ENCODE peak calls at places on chromosomes 5 and 9, in nine cellular contexts. G is activated naive CD4-positive, alpha-beta T cell; B is breast epithelium; I is body of pancreas; C is amniotic stem cell; A is HS-5; M is NCI-H2081; K is RCC 7860; D is epithelial cell of esophagus. W is an unnamed sample.

GRCh38 chr5:133801431-133801830 is 167.0 kb downstream of the C5orf15 start:
- DNase-seq in G (no peak), B (no peak), I (no peak), C (no peak), A (no peak), M (no peak), K (no peak), D (no peak), W (no peak)

GRCh38 chr5:135887447-135887864 is 8.2 kb downstream of the IL9 start:
- DNase-seq in G (no peak), B (peak), I (peak), C (peak), A (peak), M (peak), K (peak), D (peak), W (peak)

GRCh38 chr5:81233080-81233634 is at the start of gene CKMT2:
- DNase-seq in G (no peak), B (peak), I (peak), C (no peak), A (no peak), M (no peak), K (no peak), D (peak), W (no peak)

GRCh38 chr9:14616188-14616982 is 76.8 kb downstream of the ZDHHC21 start:
- DNase-seq in G (no peak), B (no peak), I (peak), C (peak), A (peak), M (peak), K (peak), D (peak), W (peak)

GRCh38 chr5:177194278-177194677 is 60.7 kb downstream of the NSD1 start:
- DNase-seq in G (no peak), B (no peak), I (no peak), C (peak), A (peak), M (no peak), K (peak), D (peak), W (no peak)

GRCh38 chr5:167723254-167723871 is 568.1 kb upstream of the WWC1 start:
- DNase-seq in G (peak), B (peak), I (peak), C (peak), A (peak), M (peak), K (peak), D (peak), W (no peak)

GRCh38 chr5:150458819-150459557 is 9.4 kb upstream of the RPS14 start:
- DNase-seq in G (peak), B (peak), I (peak), C (no peak), A (no peak), M (peak), K (peak), D (peak), W (peak)

GRCh38 chr5:13945271-13945670 is 783 bp upstream of the DNAH5 start:
- DNase-seq in G (no peak), B (no peak), I (no peak), C (no peak), A (no peak), M (no peak), K (no peak), D (no peak), W (no peak)

GRCh38 chr9:123544007-123544827 is 188.2 kb downstream of the CRB2 start:
- DNase-seq in G (no peak), B (no peak), I (no peak), C (no peak), A (no peak), M (peak), K (peak), D (peak), W (no peak)

GRCh38 chr5:61866930-61867329 is 439.1 kb upstream of the KIF2A start:
- DNase-seq in G (no peak), B (no peak), I (no peak), C (no peak), A (peak), M (no peak), K (peak), D (peak), W (peak)

GRCh38 chr9:137077010-137077747 is at the start of gene UAP1L1:
- DNase-seq in G (no peak), B (no peak), I (peak), C (no peak), A (no peak), M (peak), K (peak), D (peak), W (peak)

GRCh38 chr9:85514256-85514655 is 227.5 kb downstream of the AGTPBP1 start:
- DNase-seq in G (no peak), B (no peak), I (no peak), C (no peak), A (no peak), M (no peak), K (no peak), D (peak), W (no peak)

GRCh38 chr5:132816554-132816953 is 3.5 kb downstream of the SOWAHA start:
- DNase-seq in G (no peak), B (no peak), I (no peak), C (no peak), A (no peak), M (no peak), K (no peak), D (no peak), W (no peak)

GRCh38 chr5:108727639-108728565 is 19.8 kb upstream of the FER start:
- DNase-seq in G (peak), B (peak), I (peak), C (peak), A (peak), M (peak), K (peak), D (peak), W (peak)

GRCh38 chr5:22471154-22471553 is 382.0 kb downstream of the CDH12 start:
- DNase-seq in G (no peak), B (no peak), I (no peak), C (no peak), A (no peak), M (no peak), K (no peak), D (peak), W (no peak)

GRCh38 chr5:171913987-171914273 is 92.5 kb downstream of the FBXW11 start:
- DNase-seq in G (no peak), B (no peak), I (no peak), C (no peak), A (no peak), M (no peak), K (no peak), D (no peak), W (no peak)

GRCh38 chr5:79202076-79202475 is 33.9 kb upstream of the JMY start:
- DNase-seq in G (no peak), B (no peak), I (no peak), C (no peak), A (peak), M (no peak), K (peak), D (peak), W (no peak)

GRCh38 chr5:133265720-133266575 is 214.1 kb downstream of the HSPA4 start:
- DNase-seq in G (no peak), B (no peak), I (no peak), C (no peak), A (no peak), M (no peak), K (no peak), D (no peak), W (peak)

GRCh38 chr5:81355291-81356251 is 38.4 kb downstream of the ACOT12 start:
- DNase-seq in G (no peak), B (no peak), I (no peak), C (no peak), A (no peak), M (no peak), K (no peak), D (no peak), W (no peak)

GRCh38 chr5:38518341-38518740 is 38.1 kb downstream of the LIFR start:
- DNase-seq in G (no peak), B (no peak), I (no peak), C (no peak), A (no peak), M (no peak), K (no peak), D (no peak), W (no peak)

GRCh38 chr5:144433893-144434292 is 263.2 kb downstream of the KCTD16 start:
- DNase-seq in G (no peak), B (no peak), I (peak), C (no peak), A (no peak), M (peak), K (no peak), D (no peak), W (no peak)

GRCh38 chr5:142221091-142221860 is 103.5 kb downstream of the SPRY4 start:
- DNase-seq in G (no peak), B (no peak), I (no peak), C (no peak), A (no peak), M (no peak), K (no peak), D (no peak), W (no peak)

GRCh38 chr9:134993996-134994720 is 76.4 kb upstream of the FCN1 start:
- DNase-seq in G (no peak), B (no peak), I (no peak), C (no peak), A (no peak), M (no peak), K (no peak), D (no peak), W (no peak)

GRCh38 chr9:35521708-35522107 is 31.8 kb downstream of the RUSC2 start:
- DNase-seq in G (no peak), B (peak), I (no peak), C (no peak), A (no peak), M (no peak), K (peak), D (no peak), W (no peak)

GRCh38 chr9:9778293-9778692 is 834.5 kb downstream of the PTPRD start:
- DNase-seq in G (no peak), B (no peak), I (no peak), C (no peak), A (no peak), M (no peak), K (no peak), D (no peak), W (no peak)

GRCh38 chr9:93473411-93473810 is 20.0 kb upstream of the FAM120AOS start:
- DNase-seq in G (no peak), B (no peak), I (no peak), C (no peak), A (peak), M (no peak), K (no peak), D (peak), W (no peak)

GRCh38 chr5:132417010-132417439 is 47.5 kb downstream of the SLC22A5 start:
- DNase-seq in G (no peak), B (peak), I (peak), C (no peak), A (no peak), M (no peak), K (no peak), D (peak), W (no peak)

GRCh38 chr9:116549061-116549664 is 137.9 kb upstream of the TRIM32 start:
- DNase-seq in G (no peak), B (peak), I (peak), C (peak), A (peak), M (no peak), K (peak), D (peak), W (no peak)

GRCh38 chr5:176737746-176738699 is 72.3 kb upstream of the UNC5A start:
- DNase-seq in G (no peak), B (peak), I (no peak), C (no peak), A (no peak), M (no peak), K (no peak), D (no peak), W (no peak)

GRCh38 chr5:997711-998110 is 10.9 kb upstream of the NKD2 start:
- DNase-seq in G (no peak), B (no peak), I (no peak), C (no peak), A (no peak), M (no peak), K (no peak), D (no peak), W (no peak)

GRCh38 chr9:21833090-21833801 is 30.8 kb downstream of the MTAP start:
- DNase-seq in G (no peak), B (no peak), I (no peak), C (no peak), A (no peak), M (no peak), K (no peak), D (peak), W (peak)

GRCh38 chr9:92954078-92954861 is 6.9 kb downstream of the FGD3 start:
- DNase-seq in G (no peak), B (peak), I (peak), C (no peak), A (no peak), M (peak), K (peak), D (peak), W (peak)

GRCh38 chr5:144267961-144268513 is 97.4 kb downstream of the KCTD16 start:
- DNase-seq in G (no peak), B (no peak), I (no peak), C (no peak), A (no peak), M (peak), K (no peak), D (no peak), W (no peak)

GRCh38 chr5:1522601-1523479 is 920 bp downstream of the LPCAT1 start:
- DNase-seq in G (no peak), B (no peak), I (peak), C (no peak), A (no peak), M (peak), K (no peak), D (peak), W (no peak)

GRCh38 chr5:38471709-38472108 is 84.7 kb downstream of the LIFR start:
- DNase-seq in G (no peak), B (no peak), I (no peak), C (no peak), A (no peak), M (no peak), K (no peak), D (no peak), W (no peak)

W was measured in GM06990.